ENCODE peak calls at places on chromosomes 13 and 19, in nine cellular contexts. One of them, this sample, is unnamed.

GRCh38 chr13:113641426-113641825 is 16.6 kb downstream of the ATP4B start:
- DNase-seq in lower lobe of right lung: peak; percentile 14
- DNase-seq in epithelial cell of proximal tubule: no peak
- DNase-seq in EL: no peak
- DNase-seq in stimulated activated CD4-positive, alpha-beta T cell treated with anti-CD3 and anti-CD28 coated beads, Interleukin-1b, Interleukin-23, amount 100 ng/mL, for 4 hours: no peak
- DNase-seq in H1: no peak
- DNase-seq in stromal cell of bone marrow: no peak
- DNase-seq in uterus: no peak
- DNase-seq in brain microvascular endothelial cell: no peak
- DNase-seq in this sample: no peak

GRCh38 chr19:45419396-45419795 is 4.3 kb downstream of the ERCC1 start:
- DNase-seq in lower lobe of right lung: no peak
- DNase-seq in epithelial cell of proximal tubule: no peak
- DNase-seq in EL: no peak
- DNase-seq in stimulated activated CD4-positive, alpha-beta T cell treated with anti-CD3 and anti-CD28 coated beads, Interleukin-1b, Interleukin-23, amount 100 ng/mL, for 4 hours: no peak
- DNase-seq in H1: no peak
- DNase-seq in stromal cell of bone marrow: no peak
- DNase-seq in uterus: no peak
- DNase-seq in brain microvascular endothelial cell: no peak
- DNase-seq in this sample: no peak

GRCh38 chr19:9932835-9933234 is 3.5 kb downstream of the OLFM2 start:
- DNase-seq in lower lobe of right lung: no peak
- DNase-seq in epithelial cell of proximal tubule: no peak
- DNase-seq in EL: no peak
- DNase-seq in stimulated activated CD4-positive, alpha-beta T cell treated with anti-CD3 and anti-CD28 coated beads, Interleukin-1b, Interleukin-23, amount 100 ng/mL, for 4 hours: no peak
- DNase-seq in H1: no peak
- DNase-seq in stromal cell of bone marrow: no peak
- DNase-seq in uterus: no peak
- DNase-seq in brain microvascular endothelial cell: no peak
- DNase-seq in this sample: no peak

GRCh38 chr13:100827489-100828000 is 152.9 kb upstream of the TMTC4 start:
- DNase-seq in lower lobe of right lung: no peak
- DNase-seq in epithelial cell of proximal tubule: no peak
- DNase-seq in EL: no peak
- DNase-seq in stimulated activated CD4-positive, alpha-beta T cell treated with anti-CD3 and anti-CD28 coated beads, Interleukin-1b, Interleukin-23, amount 100 ng/mL, for 4 hours: no peak
- DNase-seq in H1: no peak
- DNase-seq in stromal cell of bone marrow: no peak
- DNase-seq in uterus: no peak
- DNase-seq in brain microvascular endothelial cell: no peak
- DNase-seq in this sample: no peak

GRCh38 chr19:8423821-8424223 is 10.7 kb downstream of the MARCHF2 start:
- DNase-seq in lower lobe of right lung: peak; percentile 86
- DNase-seq in epithelial cell of proximal tubule: peak; percentile 81
- DNase-seq in EL: peak; percentile 98
- DNase-seq in stimulated activated CD4-positive, alpha-beta T cell treated with anti-CD3 and anti-CD28 coated beads, Interleukin-1b, Interleukin-23, amount 100 ng/mL, for 4 hours: no peak
- DNase-seq in H1: no peak
- DNase-seq in stromal cell of bone marrow: peak; percentile 99
- DNase-seq in uterus: peak; percentile 95
- DNase-seq in brain microvascular endothelial cell: peak; percentile 97
- DNase-seq in this sample: no peak

GRCh38 chr13:59236309-59236939 is 927.3 kb downstream of the DIAPH3 start:
- DNase-seq in lower lobe of right lung: no peak
- DNase-seq in epithelial cell of proximal tubule: no peak
- DNase-seq in EL: no peak
- DNase-seq in stimulated activated CD4-positive, alpha-beta T cell treated with anti-CD3 and anti-CD28 coated beads, Interleukin-1b, Interleukin-23, amount 100 ng/mL, for 4 hours: no peak
- DNase-seq in H1: no peak
- DNase-seq in stromal cell of bone marrow: no peak
- DNase-seq in uterus: no peak
- DNase-seq in brain microvascular endothelial cell: no peak
- DNase-seq in this sample: no peak

GRCh38 chr13:43005460-43006236 is 13.6 kb upstream of the EPSTI1 start:
- DNase-seq in lower lobe of right lung: no peak
- DNase-seq in epithelial cell of proximal tubule: no peak
- DNase-seq in EL: peak; percentile 66
- DNase-seq in stimulated activated CD4-positive, alpha-beta T cell treated with anti-CD3 and anti-CD28 coated beads, Interleukin-1b, Interleukin-23, amount 100 ng/mL, for 4 hours: no peak
- DNase-seq in H1: no peak
- DNase-seq in stromal cell of bone marrow: no peak
- DNase-seq in uterus: no peak
- DNase-seq in brain microvascular endothelial cell: no peak
- DNase-seq in this sample: no peak

GRCh38 chr19:31232871-31233270 is 116.4 kb downstream of the TSHZ3 start:
- DNase-seq in lower lobe of right lung: no peak
- DNase-seq in epithelial cell of proximal tubule: no peak
- DNase-seq in EL: peak; percentile 78
- DNase-seq in stimulated activated CD4-positive, alpha-beta T cell treated with anti-CD3 and anti-CD28 coated beads, Interleukin-1b, Interleukin-23, amount 100 ng/mL, for 4 hours: no peak
- DNase-seq in H1: no peak
- DNase-seq in stromal cell of bone marrow: peak; percentile 96
- DNase-seq in uterus: no peak
- DNase-seq in brain microvascular endothelial cell: peak; percentile 63
- DNase-seq in this sample: no peak

GRCh38 chr13:37944476-37945442 is 75.2 kb upstream of the TRPC4 start:
- DNase-seq in lower lobe of right lung: no peak
- DNase-seq in epithelial cell of proximal tubule: no peak
- DNase-seq in EL: no peak
- DNase-seq in stimulated activated CD4-positive, alpha-beta T cell treated with anti-CD3 and anti-CD28 coated beads, Interleukin-1b, Interleukin-23, amount 100 ng/mL, for 4 hours: no peak
- DNase-seq in H1: no peak
- DNase-seq in stromal cell of bone marrow: no peak
- DNase-seq in uterus: no peak
- DNase-seq in brain microvascular endothelial cell: no peak
- DNase-seq in this sample: no peak

GRCh38 chr19:6057651-6058365 is 52.5 kb downstream of the RFX2 start:
- DNase-seq in lower lobe of right lung: no peak
- DNase-seq in epithelial cell of proximal tubule: no peak
- DNase-seq in EL: no peak
- DNase-seq in stimulated activated CD4-positive, alpha-beta T cell treated with anti-CD3 and anti-CD28 coated beads, Interleukin-1b, Interleukin-23, amount 100 ng/mL, for 4 hours: no peak
- DNase-seq in H1: no peak
- DNase-seq in stromal cell of bone marrow: no peak
- DNase-seq in uterus: peak; percentile 30
- DNase-seq in brain microvascular endothelial cell: no peak
- DNase-seq in this sample: no peak

GRCh38 chr13:43964698-43965097 is 85.0 kb downstream of the LACC1 start:
- DNase-seq in lower lobe of right lung: no peak
- DNase-seq in epithelial cell of proximal tubule: no peak
- DNase-seq in EL: no peak
- DNase-seq in stimulated activated CD4-positive, alpha-beta T cell treated with anti-CD3 and anti-CD28 coated beads, Interleukin-1b, Interleukin-23, amount 100 ng/mL, for 4 hours: no peak
- DNase-seq in H1: no peak
- DNase-seq in stromal cell of bone marrow: no peak
- DNase-seq in uterus: no peak
- DNase-seq in brain microvascular endothelial cell: no peak
- DNase-seq in this sample: no peak

GRCh38 chr13:40665754-40666057 is 735 bp downstream of the FOXO1 start:
- DNase-seq in lower lobe of right lung: no peak
- DNase-seq in epithelial cell of proximal tubule: no peak
- DNase-seq in EL: no peak
- DNase-seq in stimulated activated CD4-positive, alpha-beta T cell treated with anti-CD3 and anti-CD28 coated beads, Interleukin-1b, Interleukin-23, amount 100 ng/mL, for 4 hours: peak; percentile 42
- DNase-seq in H1: no peak
- DNase-seq in stromal cell of bone marrow: no peak
- DNase-seq in uterus: no peak
- DNase-seq in brain microvascular endothelial cell: no peak
- DNase-seq in this sample: no peak

GRCh38 chr13:43786766-43787517 is at the start of gene ENOX1:
- DNase-seq in lower lobe of right lung: peak; percentile 46
- DNase-seq in epithelial cell of proximal tubule: no peak
- DNase-seq in EL: peak; percentile 82
- DNase-seq in stimulated activated CD4-positive, alpha-beta T cell treated with anti-CD3 and anti-CD28 coated beads, Interleukin-1b, Interleukin-23, amount 100 ng/mL, for 4 hours: peak; percentile 26
- DNase-seq in H1: peak; percentile 67
- DNase-seq in stromal cell of bone marrow: peak; percentile 48
- DNase-seq in uterus: peak; percentile 68
- DNase-seq in brain microvascular endothelial cell: peak; percentile 48
- DNase-seq in this sample: no peak

GRCh38 chr19:42010245-42011126 is 16.5 kb upstream of the ATP1A3 start:
- DNase-seq in lower lobe of right lung: no peak
- DNase-seq in epithelial cell of proximal tubule: no peak
- DNase-seq in EL: peak; percentile 49
- DNase-seq in stimulated activated CD4-positive, alpha-beta T cell treated with anti-CD3 and anti-CD28 coated beads, Interleukin-1b, Interleukin-23, amount 100 ng/mL, for 4 hours: no peak
- DNase-seq in H1: no peak
- DNase-seq in stromal cell of bone marrow: no peak
- DNase-seq in uterus: no peak
- DNase-seq in brain microvascular endothelial cell: no peak
- DNase-seq in this sample: no peak

GRCh38 chr13:78382481-78382880 is 220.9 kb downstream of the POU4F1 start:
- DNase-seq in lower lobe of right lung: no peak
- DNase-seq in epithelial cell of proximal tubule: no peak
- DNase-seq in EL: no peak
- DNase-seq in stimulated activated CD4-positive, alpha-beta T cell treated with anti-CD3 and anti-CD28 coated beads, Interleukin-1b, Interleukin-23, amount 100 ng/mL, for 4 hours: no peak
- DNase-seq in H1: no peak
- DNase-seq in stromal cell of bone marrow: no peak
- DNase-seq in uterus: no peak
- DNase-seq in brain microvascular endothelial cell: no peak
- DNase-seq in this sample: no peak

GRCh38 chr13:45779901-45780300 is 71.7 kb downstream of the SIAH3 start:
- DNase-seq in lower lobe of right lung: no peak
- DNase-seq in epithelial cell of proximal tubule: no peak
- DNase-seq in EL: no peak
- DNase-seq in stimulated activated CD4-positive, alpha-beta T cell treated with anti-CD3 and anti-CD28 coated beads, Interleukin-1b, Interleukin-23, amount 100 ng/mL, for 4 hours: no peak
- DNase-seq in H1: no peak
- DNase-seq in stromal cell of bone marrow: no peak
- DNase-seq in uterus: no peak
- DNase-seq in brain microvascular endothelial cell: no peak
- DNase-seq in this sample: no peak

GRCh38 chr13:107680115-107680514 is 535.2 kb downstream of the LIG4 start:
- DNase-seq in lower lobe of right lung: no peak
- DNase-seq in epithelial cell of proximal tubule: no peak
- DNase-seq in EL: no peak
- DNase-seq in stimulated activated CD4-positive, alpha-beta T cell treated with anti-CD3 and anti-CD28 coated beads, Interleukin-1b, Interleukin-23, amount 100 ng/mL, for 4 hours: no peak
- DNase-seq in H1: no peak
- DNase-seq in stromal cell of bone marrow: no peak
- DNase-seq in uterus: no peak
- DNase-seq in brain microvascular endothelial cell: no peak
- DNase-seq in this sample: no peak

GRCh38 chr19:38695832-38696732 is 48.2 kb downstream of the CAPN12 start:
- DNase-seq in lower lobe of right lung: no peak
- DNase-seq in epithelial cell of proximal tubule: no peak
- DNase-seq in EL: no peak
- DNase-seq in stimulated activated CD4-positive, alpha-beta T cell treated with anti-CD3 and anti-CD28 coated beads, Interleukin-1b, Interleukin-23, amount 100 ng/mL, for 4 hours: no peak
- DNase-seq in H1: no peak
- DNase-seq in stromal cell of bone marrow: no peak
- DNase-seq in uterus: no peak
- DNase-seq in brain microvascular endothelial cell: no peak
- DNase-seq in this sample: no peak

GRCh38 chr13:113533441-113533840 is 42.9 kb upstream of the DCUN1D2 start:
- DNase-seq in lower lobe of right lung: peak; percentile 20
- DNase-seq in epithelial cell of proximal tubule: no peak
- DNase-seq in EL: no peak
- DNase-seq in stimulated activated CD4-positive, alpha-beta T cell treated with anti-CD3 and anti-CD28 coated beads, Interleukin-1b, Interleukin-23, amount 100 ng/mL, for 4 hours: no peak
- DNase-seq in H1: no peak
- DNase-seq in stromal cell of bone marrow: no peak
- DNase-seq in uterus: no peak
- DNase-seq in brain microvascular endothelial cell: no peak
- DNase-seq in this sample: peak; percentile 13

GRCh38 chr13:52983836-52984235 is 44.8 kb upstream of the OLFM4 start:
- DNase-seq in lower lobe of right lung: no peak
- DNase-seq in epithelial cell of proximal tubule: no peak
- DNase-seq in EL: peak; percentile 28
- DNase-seq in stimulated activated CD4-positive, alpha-beta T cell treated with anti-CD3 and anti-CD28 coated beads, Interleukin-1b, Interleukin-23, amount 100 ng/mL, for 4 hours: no peak
- DNase-seq in H1: no peak
- DNase-seq in stromal cell of bone marrow: no peak
- DNase-seq in uterus: no peak
- DNase-seq in brain microvascular endothelial cell: no peak
- DNase-seq in this sample: no peak

GRCh38 chr19:38049105-38049649 is 142.2 kb downstream of the SIPA1L3 start:
- DNase-seq in lower lobe of right lung: no peak
- DNase-seq in epithelial cell of proximal tubule: no peak
- DNase-seq in EL: peak; percentile 76
- DNase-seq in stimulated activated CD4-positive, alpha-beta T cell treated with anti-CD3 and anti-CD28 coated beads, Interleukin-1b, Interleukin-23, amount 100 ng/mL, for 4 hours: peak; percentile 33
- DNase-seq in H1: no peak
- DNase-seq in stromal cell of bone marrow: no peak
- DNase-seq in uterus: no peak
- DNase-seq in brain microvascular endothelial cell: peak; percentile 59
- DNase-seq in this sample: no peak

GRCh38 chr19:48329167-48329891 is 4.0 kb downstream of the EMP3 start:
- DNase-seq in lower lobe of right lung: no peak
- DNase-seq in epithelial cell of proximal tubule: no peak
- DNase-seq in EL: peak; percentile 59
- DNase-seq in stimulated activated CD4-positive, alpha-beta T cell treated with anti-CD3 and anti-CD28 coated beads, Interleukin-1b, Interleukin-23, amount 100 ng/mL, for 4 hours: peak; percentile 19
- DNase-seq in H1: no peak
- DNase-seq in stromal cell of bone marrow: no peak
- DNase-seq in uterus: no peak
- DNase-seq in brain microvascular endothelial cell: no peak
- DNase-seq in this sample: no peak

GRCh38 chr19:53131085-53131484 is 1.6 kb downstream of the ZNF415 start:
- DNase-seq in lower lobe of right lung: no peak
- DNase-seq in epithelial cell of proximal tubule: no peak
- DNase-seq in EL: peak; percentile 10
- DNase-seq in stimulated activated CD4-positive, alpha-beta T cell treated with anti-CD3 and anti-CD28 coated beads, Interleukin-1b, Interleukin-23, amount 100 ng/mL, for 4 hours: no peak
- DNase-seq in H1: no peak
- DNase-seq in stromal cell of bone marrow: no peak
- DNase-seq in uterus: no peak
- DNase-seq in brain microvascular endothelial cell: no peak
- DNase-seq in this sample: no peak

GRCh38 chr13:48873598-48873997 is 102.1 kb upstream of the FNDC3A start:
- DNase-seq in lower lobe of right lung: no peak
- DNase-seq in epithelial cell of proximal tubule: no peak
- DNase-seq in EL: peak; percentile 78
- DNase-seq in stimulated activated CD4-positive, alpha-beta T cell treated with anti-CD3 and anti-CD28 coated beads, Interleukin-1b, Interleukin-23, amount 100 ng/mL, for 4 hours: no peak
- DNase-seq in H1: no peak
- DNase-seq in stromal cell of bone marrow: no peak
- DNase-seq in uterus: no peak
- DNase-seq in brain microvascular endothelial cell: no peak
- DNase-seq in this sample: peak; percentile 25

GRCh38 chr19:13103961-13104847 is 1.5 kb upstream of the LYL1 start:
- DNase-seq in lower lobe of right lung: peak; percentile 79
- DNase-seq in epithelial cell of proximal tubule: no peak
- DNase-seq in EL: no peak
- DNase-seq in stimulated activated CD4-positive, alpha-beta T cell treated with anti-CD3 and anti-CD28 coated beads, Interleukin-1b, Interleukin-23, amount 100 ng/mL, for 4 hours: peak; percentile 65
- DNase-seq in H1: peak; percentile 95
- DNase-seq in stromal cell of bone marrow: no peak
- DNase-seq in uterus: peak; percentile 51
- DNase-seq in brain microvascular endothelial cell: no peak
- DNase-seq in this sample: no peak

GRCh38 chr19:46487802-46488445 is 7.7 kb downstream of the PNMA8B start:
- DNase-seq in lower lobe of right lung: peak; percentile 78
- DNase-seq in epithelial cell of proximal tubule: no peak
- DNase-seq in EL: peak; percentile 71
- DNase-seq in stimulated activated CD4-positive, alpha-beta T cell treated with anti-CD3 and anti-CD28 coated beads, Interleukin-1b, Interleukin-23, amount 100 ng/mL, for 4 hours: peak; percentile 75
- DNase-seq in H1: peak; percentile 98
- DNase-seq in stromal cell of bone marrow: peak; percentile 37
- DNase-seq in uterus: peak; percentile 88
- DNase-seq in brain microvascular endothelial cell: peak; percentile 42
- DNase-seq in this sample: no peak

GRCh38 chr13:91400094-91400462 is 1.7 kb downstream of the GPC5 start:
- DNase-seq in lower lobe of right lung: no peak
- DNase-seq in epithelial cell of proximal tubule: no peak
- DNase-seq in EL: no peak
- DNase-seq in stimulated activated CD4-positive, alpha-beta T cell treated with anti-CD3 and anti-CD28 coated beads, Interleukin-1b, Interleukin-23, amount 100 ng/mL, for 4 hours: no peak
- DNase-seq in H1: no peak
- DNase-seq in stromal cell of bone marrow: no peak
- DNase-seq in uterus: no peak
- DNase-seq in brain microvascular endothelial cell: no peak
- DNase-seq in this sample: no peak

GRCh38 chr19:54558339-54558738 is 15.3 kb upstream of the LILRA2 start:
- DNase-seq in lower lobe of right lung: no peak
- DNase-seq in epithelial cell of proximal tubule: no peak
- DNase-seq in EL: no peak
- DNase-seq in stimulated activated CD4-positive, alpha-beta T cell treated with anti-CD3 and anti-CD28 coated beads, Interleukin-1b, Interleukin-23, amount 100 ng/mL, for 4 hours: no peak
- DNase-seq in H1: no peak
- DNase-seq in stromal cell of bone marrow: no peak
- DNase-seq in uterus: no peak
- DNase-seq in brain microvascular endothelial cell: no peak
- DNase-seq in this sample: no peak

GRCh38 chr19:48520134-48520533 is 8.5 kb upstream of the LMTK3 start:
- DNase-seq in lower lobe of right lung: no peak
- DNase-seq in epithelial cell of proximal tubule: no peak
- DNase-seq in EL: no peak
- DNase-seq in stimulated activated CD4-positive, alpha-beta T cell treated with anti-CD3 and anti-CD28 coated beads, Interleukin-1b, Interleukin-23, amount 100 ng/mL, for 4 hours: no peak
- DNase-seq in H1: no peak
- DNase-seq in stromal cell of bone marrow: no peak
- DNase-seq in uterus: no peak
- DNase-seq in brain microvascular endothelial cell: no peak
- DNase-seq in this sample: no peak

GRCh38 chr13:101523732-101524131 is 71.3 kb downstream of the ITGBL1 start:
- DNase-seq in lower lobe of right lung: no peak
- DNase-seq in epithelial cell of proximal tubule: peak; percentile 57
- DNase-seq in EL: peak; percentile 82
- DNase-seq in stimulated activated CD4-positive, alpha-beta T cell treated with anti-CD3 and anti-CD28 coated beads, Interleukin-1b, Interleukin-23, amount 100 ng/mL, for 4 hours: no peak
- DNase-seq in H1: no peak
- DNase-seq in stromal cell of bone marrow: peak; percentile 93
- DNase-seq in uterus: no peak
- DNase-seq in brain microvascular endothelial cell: peak; percentile 88
- DNase-seq in this sample: no peak

This sample was measured in keratinocyte.